ENCODE peak calls at places on chromosome 7, in nine cellular contexts. N is uterus; D is occipital lobe; Q is activated naive CD4-positive, alpha-beta T cell treated with anti-CD3 and anti-CD28 coated beads, Interleukin-2, amount 50 U/mL, for 16 hours; T is hypothalamus; K is NCI-H2171 treated with DMSO at 0.1 percent for 48 hours; C is GM23338; Y is T-helper 1 cell; F is IMR-90. E is an unnamed sample.

GRCh38 chr7:17371656-17372524 is 73.4 kb downstream of the AHR start:
- DNase-seq in N (no peak), K (no peak), D (no peak), C (no peak), Y (no peak), T (no peak), F (peak; percentile 99), Q (no peak), E (no peak)

GRCh38 chr7:82778021-82778420 is 334.4 kb upstream of the CACNA2D1 start:
- DNase-seq in T (no peak), N (no peak), C (no peak), Q (no peak), F (peak; percentile 58), K (no peak), D (no peak), Y (no peak), E (no peak)

GRCh38 chr7:150755473-150756099 is 18.4 kb downstream of the GIMAP5 start:
- DNase-seq in F (no peak), Y (peak; percentile 40), D (no peak), Q (peak; percentile 69), K (no peak), T (no peak), C (no peak), N (no peak), E (no peak)

GRCh38 chr7:135573541-135573940 is 15.8 kb downstream of the NUP205 start:
- DNase-seq in T (no peak), K (no peak), Q (no peak), N (no peak), Y (no peak), F (no peak), C (no peak), D (no peak), E (no peak)

GRCh38 chr7:98105942-98106544 is 619 bp upstream of the LMTK2 start:
- DNase-seq in D (no peak), Y (no peak), Q (peak; percentile 23), T (no peak), F (no peak), N (no peak), K (peak; percentile 48), C (no peak), E (no peak)

GRCh38 chr7:95899919-95900513 is 127.7 kb downstream of the DYNC1I1 start:
- DNase-seq in D (no peak), C (peak; percentile 56), K (no peak), N (no peak), Y (no peak), T (no peak), Q (no peak), F (no peak), E (no peak)

GRCh38 chr7:95330194-95331003 is 6.1 kb upstream of the PON1 start:
- DNase-seq in Q (no peak), K (no peak), D (no peak), C (no peak), T (no peak), N (no peak), F (no peak), Y (no peak), E (no peak)

GRCh38 chr7:141593134-141593533 is 41.9 kb downstream of the AGK start:
- DNase-seq in Y (no peak), F (peak; percentile 91), N (no peak), K (peak; percentile 11), T (no peak), C (no peak), Q (no peak), D (peak; percentile 59), E (no peak)

GRCh38 chr7:123352957-123353356 is 153.2 kb upstream of the SLC13A1 start:
- DNase-seq in Q (no peak), D (no peak), C (no peak), N (no peak), T (no peak), K (no peak), F (no peak), Y (no peak), E (no peak)

GRCh38 chr7:101911800-101912705 is 94.6 kb downstream of the CUX1 start:
- DNase-seq in N (peak; percentile 83), Y (no peak), F (peak; percentile 93), K (no peak), T (no peak), C (no peak), D (no peak), Q (no peak), E (peak; percentile 68)

GRCh38 chr7:131653418-131654248 is 97.2 kb upstream of the PODXL start:
- DNase-seq in C (no peak), T (no peak), Y (no peak), F (peak; percentile 41), K (no peak), D (no peak), N (peak; percentile 51), Q (no peak), E (no peak)

GRCh38 chr7:133436014-133436428 is 183.1 kb downstream of the EXOC4 start:
- DNase-seq in C (no peak), N (no peak), Y (no peak), T (no peak), Q (no peak), F (peak; percentile 79), K (no peak), D (no peak), E (peak; percentile 12)

GRCh38 chr7:123410273-123410928 is 124.0 kb downstream of the IQUB start:
- DNase-seq in F (no peak), K (no peak), Y (no peak), C (no peak), D (no peak), Q (no peak), T (no peak), N (peak; percentile 27), E (no peak)

GRCh38 chr7:90246184-90246583 is 1.2 kb downstream of the CFAP69 start:
- DNase-seq in D (no peak), N (no peak), T (no peak), K (no peak), Y (no peak), F (peak; percentile 32), Q (no peak), C (peak; percentile 81), E (no peak)

GRCh38 chr7:138000081-138000701 is 1.7 kb downstream of the CREB3L2 start:
- DNase-seq in Y (no peak), T (no peak), K (peak; percentile 9), Q (no peak), F (peak; percentile 98), D (no peak), N (peak; percentile 74), C (peak; percentile 77), E (peak; percentile 55)

GRCh38 chr7:81725003-81725402 is 44.8 kb downstream of the HGF start:
- DNase-seq in N (no peak), C (no peak), T (no peak), D (no peak), Q (no peak), F (peak; percentile 77), K (no peak), Y (no peak), E (no peak)

GRCh38 chr7:112481833-112482669 is 1.3 kb downstream of the LSMEM1 start:
- DNase-seq in C (peak; percentile 46), N (peak; percentile 21), K (no peak), Y (no peak), Q (no peak), F (peak; percentile 86), D (peak; percentile 26), T (no peak), E (no peak)

GRCh38 chr7:34430456-34430855 is 227.6 kb upstream of the NPSR1 start:
- DNase-seq in Y (no peak), T (no peak), C (peak; percentile 26), F (peak; percentile 44), N (no peak), Q (no peak), D (no peak), K (peak; percentile 2), E (no peak)

GRCh38 chr7:135831451-135832220 is 83.0 kb upstream of the FAM180A start:
- DNase-seq in K (no peak), D (no peak), N (no peak), C (no peak), T (no peak), Y (no peak), Q (no peak), F (no peak), E (no peak)

GRCh38 chr7:33130184-33130583 is 820 bp downstream of the BBS9 start:
- DNase-seq in N (no peak), F (peak; percentile 8), T (no peak), Q (no peak), D (no peak), C (peak; percentile 18), Y (no peak), K (peak; percentile 20), E (no peak)

GRCh38 chr7:22591271-22591670 is 91.3 kb upstream of the STEAP1B start:
- DNase-seq in T (no peak), D (no peak), K (no peak), Q (no peak), F (no peak), N (no peak), C (no peak), Y (no peak), E (no peak)

GRCh38 chr7:140249036-140249806 is 72.4 kb upstream of the KDM7A start:
- DNase-seq in K (no peak), F (no peak), C (no peak), Y (no peak), T (no peak), D (no peak), N (no peak), Q (no peak), E (no peak)

GRCh38 chr7:66958708-66959350 is 36.6 kb downstream of the SBDS start:
- DNase-seq in K (no peak), Y (no peak), T (no peak), F (no peak), N (no peak), C (no peak), D (no peak), Q (no peak), E (no peak)

GRCh38 chr7:55532150-55532917 is 40.0 kb downstream of the VOPP1 start:
- DNase-seq in K (no peak), F (no peak), T (no peak), C (no peak), Q (peak; percentile 41), Y (no peak), D (no peak), N (no peak), E (no peak)

GRCh38 chr7:95996886-95997285 is 224.5 kb downstream of the DYNC1I1 start:
- DNase-seq in F (no peak), Y (no peak), K (no peak), C (no peak), D (no peak), T (no peak), N (no peak), Q (no peak), E (no peak)

GRCh38 chr7:149873968-149874643 is at the start of gene ATP6V0E2:
- DNase-seq in Y (no peak), F (no peak), Q (no peak), K (peak; percentile 48), D (no peak), C (peak; percentile 48), T (no peak), N (no peak), E (no peak)

GRCh38 chr7:97873606-97874005 is 1.4 kb upstream of the ASNS start:
- DNase-seq in Y (no peak), N (no peak), D (no peak), F (no peak), Q (no peak), C (peak; percentile 40), T (no peak), K (no peak), E (no peak)

GRCh38 chr7:124034754-124035100 is 1.9 kb upstream of the TMEM229A start:
- DNase-seq in D (no peak), F (no peak), C (no peak), N (no peak), T (no peak), Y (no peak), K (no peak), Q (no peak), E (no peak)

GRCh38 chr7:65371468-65371867 is 2.2 kb upstream of the ZNF92 start:
- DNase-seq in T (no peak), K (no peak), Q (no peak), N (no peak), C (no peak), D (no peak), Y (no peak), F (no peak), E (no peak)

GRCh38 chr7:15947749-15948148 is 261.3 kb upstream of the MEOX2 start:
- DNase-seq in K (no peak), Y (no peak), D (no peak), T (no peak), C (no peak), F (no peak), N (no peak), Q (no peak), E (no peak)

E was measured in tibial nerve.